ENCODE peak calls at places on chromosomes 6 and 20, in seven cellular contexts. One of them, this sample, is unnamed.

GRCh38 chr6:116059713-116060571 is 749 bp downstream of the FRK start:
- DNase-seq in hypothalamus: no peak
- DNase-seq in HEK293T: no peak
- DNase-seq in NB4: peak
- DNase-seq in foreskin keratinocyte: peak
- DNase-seq in CD4-positive, alpha-beta T cell: no peak
- DNase-seq in cerebellum: no peak
- DNase-seq in this sample: peak

GRCh38 chr6:157459327-157459726 is 78.3 kb downstream of the ZDHHC14 start:
- DNase-seq in hypothalamus: no peak
- DNase-seq in NB4: no peak
- DNase-seq in CD4-positive, alpha-beta T cell: no peak
- DNase-seq in cerebellum: no peak
- DNase-seq in HEK293T: no peak
- DNase-seq in foreskin keratinocyte: no peak
- DNase-seq in this sample: no peak

GRCh38 chr6:77034161-77034560 is 429.1 kb downstream of the HTR1B start:
- DNase-seq in cerebellum: no peak
- DNase-seq in NB4: no peak
- DNase-seq in CD4-positive, alpha-beta T cell: no peak
- DNase-seq in hypothalamus: no peak
- DNase-seq in foreskin keratinocyte: peak
- DNase-seq in HEK293T: no peak
- DNase-seq in this sample: no peak

GRCh38 chr20:25574411-25574810 is 10.9 kb downstream of the NINL start:
- DNase-seq in HEK293T: peak
- DNase-seq in hypothalamus: no peak
- DNase-seq in cerebellum: no peak
- DNase-seq in CD4-positive, alpha-beta T cell: no peak
- DNase-seq in foreskin keratinocyte: no peak
- DNase-seq in NB4: peak
- DNase-seq in this sample: no peak

GRCh38 chr6:89148016-89148750 is 2.3 kb downstream of the PM20D2 start:
- DNase-seq in cerebellum: no peak
- DNase-seq in foreskin keratinocyte: no peak
- DNase-seq in CD4-positive, alpha-beta T cell: no peak
- DNase-seq in NB4: peak
- DNase-seq in hypothalamus: no peak
- DNase-seq in HEK293T: no peak
- DNase-seq in this sample: no peak

GRCh38 chr6:138800377-138801150 is 4.7 kb downstream of the ECT2L start:
- DNase-seq in NB4: no peak
- DNase-seq in HEK293T: no peak
- DNase-seq in CD4-positive, alpha-beta T cell: no peak
- DNase-seq in hypothalamus: no peak
- DNase-seq in foreskin keratinocyte: peak
- DNase-seq in cerebellum: no peak
- DNase-seq in this sample: no peak

GRCh38 chr6:30441171-30441570 is 48.1 kb upstream of the HLA-E start:
- DNase-seq in CD4-positive, alpha-beta T cell: no peak
- DNase-seq in hypothalamus: no peak
- DNase-seq in foreskin keratinocyte: peak
- DNase-seq in HEK293T: no peak
- DNase-seq in cerebellum: no peak
- DNase-seq in NB4: no peak
- DNase-seq in this sample: no peak

GRCh38 chr6:15504581-15505350 is 158.1 kb downstream of the DTNBP1 start:
- DNase-seq in CD4-positive, alpha-beta T cell: no peak
- DNase-seq in cerebellum: peak
- DNase-seq in NB4: no peak
- DNase-seq in hypothalamus: peak
- DNase-seq in HEK293T: no peak
- DNase-seq in foreskin keratinocyte: peak
- DNase-seq in this sample: peak